ENCODE peak calls at places on chromosomes 1 and 21, in six cellular contexts. P is effector memory CD4-positive, alpha-beta T cell; J is CD8-positive, alpha-beta T cell; U is adrenal gland; I is Peyer's patch; Q is sigmoid colon. L is an unnamed sample.

GRCh38 chr1:51518730-51519047 is 377 bp downstream of the EPS15 start:
- DNase-seq in P (peak), Q (peak), U (peak), I (peak), J (peak), L (no peak)

GRCh38 chr1:109879881-109880525 is 30.6 kb upstream of the CSF1 start:
- DNase-seq in Q (no peak), U (no peak), J (no peak), I (no peak), P (no peak), L (no peak)

GRCh38 chr1:64539808-64540207 is 69.9 kb downstream of the CACHD1 start:
- DNase-seq in I (peak), U (peak), Q (peak), P (no peak), J (no peak), L (no peak)

GRCh38 chr1:178192686-178193085 is 98.8 kb downstream of the RASAL2 start:
- DNase-seq in J (no peak), Q (no peak), U (peak), I (no peak), P (no peak), L (peak)

GRCh38 chr1:110927484-110928075 is 36.1 kb downstream of the LRIF1 start:
- DNase-seq in P (no peak), Q (no peak), I (no peak), J (no peak), U (no peak), L (no peak)

GRCh38 chr1:161905269-161905884 is 118.3 kb downstream of the OLFML2B start:
- DNase-seq in I (no peak), J (peak), Q (no peak), U (no peak), P (no peak), L (no peak)

GRCh38 chr1:220843481-220844011 is 35.7 kb upstream of the HLX start:
- DNase-seq in J (no peak), I (no peak), U (peak), P (no peak), Q (peak), L (no peak)

GRCh38 chr21:26965567-26966359 is 1.1 kb downstream of the ADAMTS5 start:
- DNase-seq in Q (peak), P (no peak), I (no peak), U (no peak), J (no peak), L (no peak)

GRCh38 chr1:211698161-211699026 is 23.0 kb upstream of the NEK2 start:
- DNase-seq in J (peak), U (peak), P (peak), Q (peak), I (peak), L (no peak)

GRCh38 chr1:208997726-208998312 is 585.7 kb upstream of the CAMK1G start:
- DNase-seq in I (no peak), J (no peak), P (no peak), Q (no peak), U (no peak), L (no peak)

GRCh38 chr21:45551316-45551715 is 9.1 kb upstream of the SLC19A1 start:
- DNase-seq in J (peak), P (no peak), Q (no peak), I (peak), U (no peak), L (peak)

GRCh38 chr1:8252266-8252951 is 65.5 kb upstream of the SLC45A1 start:
- DNase-seq in J (no peak), P (no peak), I (no peak), Q (no peak), U (no peak), L (no peak)

GRCh38 chr1:36761073-36761472 is 273.2 kb downstream of the GRIK3 start:
- DNase-seq in U (no peak), P (no peak), Q (no peak), J (no peak), I (no peak), L (no peak)

GRCh38 chr1:235642021-235642942 is 7.3 kb downstream of the GNG4 start:
- DNase-seq in P (peak), Q (no peak), J (peak), U (no peak), I (peak), L (no peak)

GRCh38 chr1:19057784-19058475 is 101.5 kb upstream of the IFFO2 start:
- DNase-seq in P (no peak), J (no peak), I (no peak), Q (no peak), U (no peak), L (no peak)

GRCh38 chr1:173393655-173393993 is 83.5 kb upstream of the PRDX6 start:
- DNase-seq in Q (no peak), I (no peak), P (no peak), U (no peak), J (no peak), L (no peak)

GRCh38 chr1:56627636-56628039 is 17.5 kb upstream of the PRKAA2 start:
- DNase-seq in P (no peak), J (no peak), Q (no peak), I (no peak), U (no peak), L (no peak)

GRCh38 chr1:175388286-175388685 is 195.7 kb upstream of the KIAA0040 start:
- DNase-seq in I (no peak), U (no peak), P (no peak), J (no peak), Q (no peak), L (no peak)

GRCh38 chr1:186188004-186188539 is 187.0 kb downstream of the TPR start:
- DNase-seq in P (no peak), Q (no peak), J (no peak), I (no peak), U (no peak), L (peak)

GRCh38 chr1:91768786-91769697 is 116.9 kb downstream of the TGFBR3 start:
- DNase-seq in J (no peak), Q (no peak), I (no peak), U (peak), P (no peak), L (no peak)

GRCh38 chr1:3459940-3460652 is 5.6 kb downstream of the ARHGEF16 start:
- DNase-seq in J (no peak), P (no peak), U (no peak), Q (no peak), I (no peak), L (no peak)

GRCh38 chr1:219676012-219676770 is 63.3 kb upstream of the ZC3H11B start:
- DNase-seq in J (no peak), I (no peak), P (no peak), Q (no peak), U (no peak), L (no peak)

GRCh38 chr1:222276062-222276461 is 271.8 kb downstream of the HHIPL2 start:
- DNase-seq in P (no peak), J (no peak), Q (no peak), U (no peak), I (no peak), L (no peak)

GRCh38 chr21:45622416-45623097 is 21.0 kb upstream of the PCBP3 start:
- DNase-seq in I (no peak), Q (peak), J (no peak), P (no peak), U (no peak), L (no peak)

GRCh38 chr1:97332716-97333115 is 588.1 kb downstream of the DPYD start:
- DNase-seq in I (no peak), U (no peak), Q (no peak), P (no peak), J (no peak), L (no peak)

GRCh38 chr1:109218516-109218915 is 4.8 kb downstream of the SARS1 start:
- DNase-seq in J (no peak), U (no peak), Q (no peak), P (no peak), I (no peak), L (no peak)

GRCh38 chr1:42732126-42732680 is 7.8 kb downstream of the CLDN19 start:
- DNase-seq in J (no peak), P (no peak), Q (no peak), U (no peak), I (no peak), L (no peak)

GRCh38 chr1:1371741-1372711 is 3.0 kb downstream of the AURKAIP1 start:
- DNase-seq in I (peak), J (peak), P (peak), Q (peak), U (peak), L (no peak)

DNA sequence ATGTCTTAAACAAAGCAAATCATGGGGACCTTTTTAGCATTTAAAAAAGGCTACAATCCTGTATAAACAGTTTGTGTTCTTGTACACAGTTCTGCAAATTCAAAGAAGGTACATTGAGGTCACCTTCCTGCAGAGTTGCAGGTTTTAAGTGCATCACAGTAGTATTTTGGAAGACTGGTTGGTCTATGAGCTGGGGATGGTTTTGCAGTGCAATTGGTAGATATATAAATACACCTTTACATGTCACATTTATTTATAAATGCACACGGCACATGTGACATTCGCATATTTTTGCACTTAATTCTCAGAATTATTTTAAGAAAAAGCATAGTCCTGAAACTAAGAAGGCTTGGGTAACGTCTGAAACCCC is 599 bp upstream of the ITPKB start:
- DNase-seq in Q (no peak), J (no peak), I (no peak), U (no peak), P (no peak), L (no peak)
- H3K4me3 ChIP-seq in Q (peak), J (peak), I (peak), U (no peak), P (peak), L (peak)

DNA sequence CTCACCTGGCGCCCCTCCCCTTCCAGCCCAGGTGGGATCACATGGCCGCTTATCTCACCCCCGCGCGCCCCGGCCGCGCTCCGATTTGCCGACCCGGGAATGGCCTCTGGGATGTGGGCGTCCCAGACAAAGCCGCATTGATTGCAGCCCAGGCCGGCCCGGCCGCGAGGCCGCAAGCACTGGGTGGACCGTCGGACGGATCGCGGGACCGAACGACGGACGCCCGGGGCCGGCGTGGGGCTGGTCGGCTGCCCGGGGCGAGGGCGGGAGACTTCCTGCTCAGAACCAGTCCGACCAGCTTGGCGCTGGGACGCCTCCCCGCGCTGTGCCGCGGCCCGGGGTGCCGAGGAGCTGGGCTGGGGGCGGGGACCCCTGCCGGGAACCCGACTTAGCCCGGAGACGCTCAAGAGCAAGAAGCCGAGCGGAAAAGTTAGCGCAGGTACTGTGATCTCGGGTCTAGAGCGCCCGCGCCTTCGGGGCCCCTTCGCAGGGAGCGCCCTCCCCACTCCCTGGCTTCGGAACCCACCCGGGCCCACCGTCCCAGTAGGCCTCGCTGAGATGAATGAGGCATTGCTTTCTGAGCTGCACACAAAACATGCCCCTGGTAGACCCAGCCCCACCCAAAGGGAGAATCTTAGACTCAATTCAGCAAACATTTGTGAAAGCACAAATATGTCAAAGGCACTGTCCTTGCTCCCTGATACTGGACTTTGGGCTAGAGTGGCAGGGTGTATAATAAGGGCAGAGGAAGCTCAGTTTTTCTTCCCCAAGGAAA is 415 bp upstream of the LAD1 start:
- DNase-seq in Q (no peak), J (no peak), I (no peak), P (no peak), U (no peak), L (no peak)
- H3K4me3 ChIP-seq in Q (peak), J (no peak), I (peak), P (no peak), U (no peak), L (peak)

DNA sequence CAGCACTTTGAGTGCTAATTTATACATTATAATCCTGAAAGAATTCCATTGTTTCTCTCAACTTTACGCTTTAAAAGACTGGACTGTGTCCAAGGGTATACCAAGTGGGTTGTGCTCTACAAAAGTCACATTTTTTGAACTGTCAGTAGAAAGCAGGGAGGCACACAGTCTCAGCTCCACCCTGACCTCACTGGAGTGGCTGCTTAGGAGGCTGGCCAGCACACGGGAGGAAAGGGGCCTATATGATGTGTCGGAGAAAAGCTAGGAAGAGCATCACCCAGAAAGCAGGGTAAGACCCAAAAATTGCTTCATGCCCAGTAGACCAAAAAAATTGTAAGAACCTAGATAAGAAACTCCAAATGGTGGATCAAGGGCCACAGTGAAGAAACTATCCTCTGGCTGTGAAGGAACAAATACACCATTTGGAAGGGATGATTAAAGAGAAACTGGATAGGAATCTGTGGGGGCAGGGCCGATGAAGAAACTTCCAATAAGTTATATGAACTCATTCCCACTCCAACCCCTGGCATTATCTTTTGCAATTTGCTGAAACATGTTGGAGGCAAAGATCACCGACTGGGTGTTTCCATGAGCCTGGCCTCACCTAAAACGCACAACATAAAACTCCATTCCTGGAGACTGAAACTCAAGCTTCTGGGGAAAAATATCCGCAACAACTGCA is 1.9 kb downstream of the S100A10 start:
- DNase-seq in P (no peak), Q (no peak), J (no peak), U (no peak), I (no peak), L (no peak)
- H3K4me3 ChIP-seq in P (peak), Q (peak), J (peak), U (no peak), I (peak), L (peak)

GRCh38 chr21:42666918-42667317 is 13.5 kb downstream of the PDE9A start:
- DNase-seq in J (no peak), Q (no peak), U (no peak), I (no peak), P (no peak), L (no peak)

GRCh38 chr21:42665026-42665425 is 11.6 kb downstream of the PDE9A start:
- DNase-seq in U (no peak), Q (peak), P (no peak), I (no peak), J (no peak), L (no peak)

GRCh38 chr21:42665484-42665883 is 12.1 kb downstream of the PDE9A start:
- DNase-seq in I (no peak), U (no peak), P (no peak), Q (no peak), J (no peak), L (no peak)

GRCh38 chr21:42664614-42665013 is 11.2 kb downstream of the PDE9A start:
- DNase-seq in Q (no peak), J (no peak), I (no peak), U (no peak), P (no peak), L (no peak)

GRCh38 chr21:42666023-42666747 is 12.8 kb downstream of the PDE9A start:
- DNase-seq in U (peak), P (no peak), Q (peak), I (no peak), J (no peak), L (no peak)
- H3K4me3 ChIP-seq in U (no peak), P (no peak), Q (no peak), I (no peak), J (no peak), L (no peak)

GRCh38 chr1:172180886-172181285 is 239.6 kb upstream of the C1orf105 start:
- DNase-seq in U (peak), I (peak), P (no peak), J (peak), Q (peak), L (no peak)
- H3K4me3 ChIP-seq in U (no peak), I (peak), P (peak), J (peak), Q (peak), L (no peak)

DNA sequence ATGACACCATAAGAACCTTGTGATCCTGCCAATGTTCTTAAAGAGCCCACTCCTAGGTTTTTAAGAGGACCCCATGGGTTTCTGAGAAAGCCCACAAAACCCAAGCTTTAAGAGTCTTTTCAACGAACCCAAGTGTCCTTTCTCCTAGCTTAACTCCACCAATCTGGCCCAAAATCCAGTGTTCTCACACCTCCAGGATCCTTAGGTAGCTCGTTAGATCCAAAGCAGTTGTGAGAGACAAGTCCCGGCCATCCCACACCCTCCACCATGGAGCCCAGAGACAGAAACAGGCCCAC is 1.7 kb downstream of the DENND4B start:
- DNase-seq in P (no peak), J (no peak), I (no peak), U (no peak), Q (no peak), L (no peak)
- H3K4me3 ChIP-seq in P (peak), J (peak), I (peak), U (no peak), Q (peak), L (peak)

DNA sequence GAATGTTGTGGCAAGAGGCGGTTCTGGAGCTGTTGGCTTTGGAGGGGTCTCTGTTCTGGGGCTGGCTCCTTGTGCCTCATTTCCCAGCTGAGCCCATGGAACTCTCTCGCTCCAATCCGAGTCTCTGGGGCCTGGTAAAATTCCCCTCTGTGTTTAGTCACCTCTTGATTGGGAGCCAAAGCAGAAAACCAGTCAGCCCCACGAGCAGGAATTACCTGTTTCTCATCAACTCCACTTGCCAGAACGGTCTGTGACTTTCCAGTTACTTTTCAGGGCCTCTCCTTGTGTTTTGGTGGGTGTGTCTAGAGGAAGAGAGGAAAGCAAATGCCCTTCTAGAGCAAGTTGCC is 10.8 kb upstream of the S100A11 start:
- DNase-seq in U (peak), I (no peak), P (peak), Q (peak), J (no peak), L (peak)
- H3K4me3 ChIP-seq in U (no peak), I (peak), P (peak), Q (peak), J (peak), L (peak)

DNA sequence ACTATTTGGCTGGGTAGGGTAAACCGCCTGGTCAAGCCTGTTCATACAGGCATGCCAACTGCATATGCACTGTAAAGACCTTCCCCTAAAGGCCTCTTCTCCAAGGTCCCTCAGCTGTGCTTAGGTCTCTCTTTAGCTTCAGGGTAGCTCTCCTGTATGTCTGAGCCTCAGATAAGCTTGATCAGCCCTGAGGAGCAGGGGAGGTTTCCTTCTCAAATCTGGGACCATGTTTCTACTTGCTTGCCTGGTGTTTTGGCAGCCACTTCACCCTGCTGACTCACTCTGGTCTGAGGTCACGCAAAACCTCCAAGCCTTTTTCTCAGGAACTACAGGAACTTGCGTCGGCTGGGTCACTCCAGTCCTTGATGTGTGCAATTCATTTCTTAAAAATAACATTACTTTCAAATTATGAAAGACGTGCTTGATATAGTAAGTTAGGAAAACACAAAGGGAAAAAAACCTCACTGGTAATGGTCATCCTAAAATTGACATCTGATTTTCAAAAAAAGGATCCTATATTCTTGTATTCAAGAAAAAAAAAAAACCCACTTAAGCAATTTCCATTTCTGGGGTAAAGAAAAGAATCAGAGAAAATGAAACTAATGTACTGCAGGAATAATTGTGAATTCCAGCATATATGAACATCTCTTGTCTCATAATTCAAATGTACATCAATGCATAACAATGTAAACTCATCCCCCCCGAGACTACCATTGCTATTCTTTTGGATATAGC is 24.7 kb upstream of the RNF19B start:
- DNase-seq in J (peak), I (peak), Q (peak), P (peak), U (peak), L (no peak)
- H3K4me3 ChIP-seq in J (no peak), I (no peak), Q (no peak), P (no peak), U (no peak), L (no peak)

GRCh38 chr1:246708166-246708565 is 16.0 kb upstream of the SCCPDH start:
- DNase-seq in I (no peak), U (no peak), P (no peak), Q (no peak), J (no peak), L (no peak)
- H3K4me3 ChIP-seq in I (no peak), U (no peak), P (no peak), Q (no peak), J (no peak), L (no peak)

L was measured in epithelial cell of proximal tubule.